ENCODE peak calls at places on chromosomes 16 and 17, in four cellular contexts. I is NCI-H1092, K is HFFc6, M is NCI-H345. G is an unnamed sample.

GRCh38 chr16:57507414-57508083 is 21.3 kb upstream of the DOK4 start:
- DNase-seq in K (no peak), M (peak), I (no peak), G (no peak)

GRCh38 chr16:23080329-23080728 is 68.9 kb downstream of the USP31 start:
- DNase-seq in I (no peak), M (no peak), K (no peak), G (no peak)

GRCh38 chr16:28210264-28210663 is 1.5 kb downstream of the XPO6 start:
- DNase-seq in K (no peak), I (no peak), M (no peak), G (no peak)

GRCh38 chr16:8660841-8661301 is 13.5 kb upstream of the ABAT start:
- DNase-seq in M (peak), I (peak), K (peak), G (peak)

GRCh38 chr17:46727572-46728348 is 90.7 kb downstream of the WNT3 start:
- DNase-seq in I (no peak), K (peak), M (no peak), G (peak)

GRCh38 chr16:89923640-89924297 is 627 bp downstream of the TUBB3 start:
- DNase-seq in M (peak), K (no peak), I (peak), G (no peak)

GRCh38 chr16:57754354-57755060 is 18.9 kb downstream of the KATNB1 start:
- DNase-seq in K (no peak), M (no peak), I (no peak), G (no peak)

GRCh38 chr16:3983081-3983520 is 102.6 kb upstream of the CREBBP start:
- DNase-seq in I (peak), K (peak), M (peak), G (no peak)

GRCh38 chr16:88454315-88455057 is 1.4 kb downstream of the ZFPM1 start:
- DNase-seq in I (no peak), M (peak), K (no peak), G (no peak)

GRCh38 chr17:28047806-28048205 is 5.3 kb downstream of the NLK start:
- DNase-seq in I (no peak), K (no peak), M (no peak), G (no peak)

GRCh38 chr16:1530883-1531637 is 2.4 kb upstream of the TMEM204 start:
- DNase-seq in M (no peak), I (no peak), K (peak), G (no peak)

GRCh38 chr17:54899721-54900456 is 763 bp upstream of the TOM1L1 start:
- DNase-seq in K (no peak), M (peak), I (peak), G (no peak)

GRCh38 chr16:64403352-64403751 is 718.5 kb downstream of the CDH11 start:
- DNase-seq in K (no peak), M (no peak), I (no peak), G (no peak)

GRCh38 chr17:36972186-36972686 is 23.5 kb downstream of the AATF start:
- DNase-seq in M (no peak), K (no peak), I (no peak), G (no peak)

GRCh38 chr17:75712480-75712879 is 8.8 kb upstream of the ITGB4 start:
- DNase-seq in M (no peak), K (no peak), I (no peak), G (no peak)